ENCODE peak calls at places on chromosome 6, in seven cellular contexts. Q is CD8-positive, alpha-beta T cell; W is fibroblast of lung; X is Peyer's patch; I is IMR-90; G is uterus; F is heart right ventricle. M is an unnamed sample. For H3K4me1, the result is how much of the 10 kb centered on the place peaks cover.

GRCh38 chr6:113645576-113645970 is 211.6 kb upstream of the MARCKS start:
- DNase-seq in Q (no peak), W (peak), X (peak), I (peak), G (peak), F (no peak), M (peak)

GRCh38 chr6:118744261-118744941 is 93.0 kb upstream of the CEP85L start:
- DNase-seq in Q (no peak), W (peak), X (no peak), I (peak), G (no peak), F (no peak), M (no peak)

GRCh38 chr6:21321076-21321475 is 272.5 kb upstream of the SOX4 start:
- DNase-seq in Q (no peak), W (no peak), X (no peak), I (no peak), G (no peak), F (no peak), M (no peak)

GRCh38 chr6:158926429-158926828 is 73.6 kb downstream of the RSPH3 start:
- DNase-seq in Q (no peak), W (peak), X (no peak), I (peak), G (no peak), F (no peak), M (no peak)

GRCh38 chr6:102717737-102718427 is 1324.4 kb downstream of the GRIK2 start:
- DNase-seq in Q (no peak), W (no peak), X (no peak), I (no peak), G (no peak), F (no peak), M (no peak)

GRCh38 chr6:166313255-166314070 is 5.3 kb upstream of the PRR18 start:
- DNase-seq in Q (no peak), W (peak), X (no peak), I (peak), G (no peak), F (no peak), M (peak)

GRCh38 chr6:30452736-30453507 is 36.4 kb upstream of the HLA-E start:
- DNase-seq in Q (no peak), W (no peak), X (no peak), I (no peak), G (no peak), F (no peak), M (no peak)

GRCh38 chr6:33613794-33614166 is 7.3 kb upstream of the ITPR3 start:
- DNase-seq in Q (no peak), W (peak), X (no peak), I (peak), G (no peak), F (no peak), M (no peak)

GRCh38 chr6:11740875-11741274 is 37.7 kb downstream of the ADTRP start:
- DNase-seq in Q (no peak), W (no peak), X (no peak), I (no peak), G (no peak), F (no peak), M (no peak)

GRCh38 chr6:155093430-155093829 is 98.3 kb downstream of the TIAM2 start:
- DNase-seq in Q (no peak), W (no peak), X (no peak), I (no peak), G (no peak), F (no peak), M (no peak)

GRCh38 chr6:129849456-129849855 is 11.7 kb downstream of the TMEM244 start:
- DNase-seq in Q (no peak), W (peak), X (no peak), I (peak), G (no peak), F (no peak), M (no peak)

GRCh38 chr6:157632821-157633220 is 190.2 kb upstream of the SNX9 start:
- DNase-seq in Q (no peak), W (peak), X (no peak), I (peak), G (peak), F (no peak), M (no peak)

GRCh38 chr6:95240514-95240913 is 336.8 kb upstream of the MANEA start:
- DNase-seq in Q (no peak), W (no peak), X (no peak), I (no peak), G (no peak), F (no peak), M (no peak)

GRCh38 chr6:134863763-134864510 is 86.0 kb downstream of the ALDH8A1 start:
- DNase-seq in Q (no peak), W (no peak), X (no peak), I (no peak), G (no peak), F (no peak), M (no peak)

GRCh38 chr6:26394289-26394688 is 7.8 kb upstream of the BTN3A1 start:
- DNase-seq in Q (no peak), W (peak), X (no peak), I (peak), G (no peak), F (peak), M (no peak)

GRCh38 chr6:46010270-46010669 is 5.4 kb downstream of the CLIC5 start:
- DNase-seq in Q (no peak), W (no peak), X (no peak), I (no peak), G (no peak), F (no peak), M (no peak)

GRCh38 chr6:46014054-46014453 is 1.6 kb downstream of the CLIC5 start:
- DNase-seq in Q (no peak), W (no peak), X (no peak), I (no peak), G (no peak), F (no peak), M (no peak)

GRCh38 chr6:46013639-46014038 is 2.0 kb downstream of the CLIC5 start:
- DNase-seq in Q (no peak), W (no peak), X (no peak), I (no peak), G (no peak), F (no peak), M (no peak)

GRCh38 chr6:46011241-46012085 is 4.2 kb downstream of the CLIC5 start:
- DNase-seq in Q (peak), W (no peak), X (peak), I (no peak), G (no peak), F (no peak), M (peak)

GRCh38 chr6:46010771-46011170 is 4.9 kb downstream of the CLIC5 start:
- DNase-seq in Q (no peak), W (no peak), X (no peak), I (no peak), G (no peak), F (peak), M (no peak)
- H3K4me3 ChIP-seq in Q (peak), W (no peak), X (no peak), I (no peak), G (no peak), F (peak), M (no peak)

GRCh38 chr6:2410982-2411381 is 165.6 kb upstream of the GMDS start:
- DNase-seq in Q (no peak), W (no peak), X (no peak), I (no peak), G (no peak), F (no peak), M (no peak)
- TF ChIP-seq CTCF in Q (no peak), W (no peak), X (no peak), I (no peak), G (no peak), F (no peak), M (no peak)

DNA sequence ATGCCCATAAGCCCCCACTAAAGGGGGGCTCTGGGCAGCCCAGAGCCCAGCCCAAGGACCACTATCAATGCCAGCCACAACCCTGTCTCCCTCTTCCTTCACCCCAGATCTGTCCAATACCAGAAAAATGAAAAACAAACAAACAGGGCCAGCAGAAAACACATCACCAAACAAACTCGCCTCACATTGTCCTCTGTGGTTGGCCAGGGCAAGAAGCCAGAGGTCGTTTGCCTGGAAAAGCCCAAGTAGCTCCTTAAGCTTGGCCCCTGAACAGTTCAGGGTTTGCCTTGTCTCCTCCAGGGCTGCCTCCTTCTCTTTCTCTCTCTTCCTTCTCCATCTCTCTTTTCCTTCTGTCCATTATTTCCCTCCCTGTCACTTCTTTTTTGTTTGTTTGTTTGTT is 10.1 kb upstream of the SCUBE3 start:
- DNase-seq in Q (no peak), W (no peak), X (no peak), I (no peak), G (no peak), F (no peak), M (no peak)
- H3K4me1 ChIP-seq in Q (under half), W (under half), X (under half), I (under half), G (under half), F (under half), M (under half)

DNA sequence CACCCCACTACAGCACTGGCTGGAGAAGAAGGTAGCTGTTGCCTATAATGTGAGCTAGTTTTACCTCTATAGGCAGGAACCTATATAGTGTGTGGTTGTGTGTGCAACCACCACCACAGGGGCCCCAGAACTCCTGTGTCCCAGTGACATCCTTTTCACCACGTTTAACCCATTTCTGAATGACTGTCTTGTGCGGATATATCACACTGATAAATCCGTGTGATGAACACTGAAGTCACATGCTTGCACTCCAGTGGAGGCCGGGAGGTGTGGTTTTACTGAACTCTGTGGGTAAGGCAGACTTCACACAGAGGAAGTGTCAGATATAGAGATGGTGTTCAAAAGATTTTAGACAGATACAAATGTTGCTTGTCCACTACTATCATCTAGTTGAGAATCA is 32.5 kb downstream of the SDHAF4 start:
- DNase-seq in Q (no peak), W (no peak), X (no peak), I (no peak), G (no peak), F (no peak), M (no peak)
- H3K4me3 ChIP-seq in Q (no peak), W (no peak), X (no peak), I (no peak), G (no peak), F (no peak), M (no peak)

GRCh38 chr6:31762356-31762755 is at the start of gene SAPCD1:
- DNase-seq in Q (no peak), W (no peak), X (no peak), I (no peak), G (no peak), F (no peak), M (no peak)
- TF ChIP-seq CTCF in Q (no peak), W (no peak), X (no peak), I (no peak), G (no peak), F (no peak), M (no peak)

GRCh38 chr6:41729624-41730023 is 5.8 kb downstream of the TFEB start:
- DNase-seq in Q (no peak), W (no peak), X (no peak), I (no peak), G (no peak), F (no peak), M (no peak)

GRCh38 chr6:41726876-41727275 is 8.5 kb downstream of the TFEB start:
- DNase-seq in Q (no peak), W (no peak), X (no peak), I (no peak), G (no peak), F (no peak), M (no peak)

GRCh38 chr6:41728073-41728936 is 7.1 kb downstream of the TFEB start:
- DNase-seq in Q (no peak), W (no peak), X (peak), I (no peak), G (no peak), F (no peak), M (no peak)

GRCh38 chr6:41728954-41729353 is 6.5 kb downstream of the TFEB start:
- DNase-seq in Q (no peak), W (no peak), X (no peak), I (no peak), G (no peak), F (no peak), M (no peak)

DNA sequence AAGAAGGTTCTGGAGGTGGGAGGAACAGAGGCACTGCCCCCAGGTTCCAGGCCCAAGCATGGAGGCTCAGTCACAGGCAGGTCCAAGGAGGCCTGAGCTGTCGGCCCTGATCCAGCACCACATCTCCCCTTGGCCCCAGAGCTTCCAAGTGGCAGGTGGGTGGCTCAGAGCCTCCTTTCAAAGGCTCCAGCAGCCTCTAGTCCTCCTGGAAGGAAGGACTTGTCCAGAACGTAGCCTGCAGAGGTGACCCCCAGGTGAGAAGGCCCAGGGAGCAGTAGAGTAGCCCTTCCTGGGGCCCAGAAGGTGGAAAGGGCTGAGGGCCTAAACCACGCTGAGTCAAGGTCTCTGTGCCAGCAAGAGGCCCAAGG is 7.7 kb downstream of the TFEB start:
- DNase-seq in Q (no peak), W (no peak), X (no peak), I (no peak), G (no peak), F (no peak), M (no peak)
- H3K4me1 ChIP-seq in Q (half or more), W (under half), X (under half), I (under half), G (under half), F (half or more), M (under half)

M was measured in Caco-2.